ENCODE peak calls at places on chromosomes 7 and 10, in six cellular contexts. One of them, this sample, is unnamed.
A peak's percentile ranks its signal among the peaks of the same experiment; 100 is the strongest.

GRCh38 chr10:98098247-98098646 is 36.2 kb upstream of the R3HCC1L start:
- DNase-seq in ovary: no peak
- DNase-seq in heart right ventricle: no peak
- DNase-seq in tibial nerve: no peak
- DNase-seq in thoracic aorta: no peak
- DNase-seq in pancreas: no peak
- DNase-seq in this sample: no peak

GRCh38 chr7:5702876-5703571 is 78.4 kb downstream of the RNF216 start:
- DNase-seq in heart right ventricle: no peak
- DNase-seq in ovary: no peak
- DNase-seq in thoracic aorta: no peak
- DNase-seq in tibial nerve: no peak
- DNase-seq in pancreas: peak; percentile 58
- DNase-seq in this sample: no peak

GRCh38 chr10:16491933-16492332 is 29.7 kb downstream of the C1QL3 start:
- DNase-seq in ovary: no peak
- DNase-seq in heart right ventricle: no peak
- DNase-seq in pancreas: no peak
- DNase-seq in tibial nerve: no peak
- DNase-seq in thoracic aorta: no peak
- DNase-seq in this sample: no peak

GRCh38 chr10:110865184-110865803 is 6.4 kb upstream of the PDCD4 start:
- DNase-seq in heart right ventricle: no peak
- DNase-seq in ovary: no peak
- DNase-seq in pancreas: no peak
- DNase-seq in thoracic aorta: no peak
- DNase-seq in tibial nerve: no peak
- DNase-seq in this sample: no peak

GRCh38 chr7:73971701-73972341 is 56.2 kb upstream of the ELN start:
- DNase-seq in tibial nerve: no peak
- DNase-seq in heart right ventricle: no peak
- DNase-seq in ovary: no peak
- DNase-seq in pancreas: no peak
- DNase-seq in thoracic aorta: no peak
- DNase-seq in this sample: peak; percentile 35

GRCh38 chr7:157433628-157434027 is 96.8 kb downstream of the DNAJB6 start:
- DNase-seq in thoracic aorta: no peak
- DNase-seq in ovary: no peak
- DNase-seq in heart right ventricle: no peak
- DNase-seq in pancreas: no peak
- DNase-seq in tibial nerve: no peak
- DNase-seq in this sample: no peak

GRCh38 chr10:119344381-119344780 is 137.0 kb downstream of the GRK5 start:
- DNase-seq in tibial nerve: no peak
- DNase-seq in ovary: peak; percentile 23
- DNase-seq in heart right ventricle: peak; percentile 11
- DNase-seq in pancreas: no peak
- DNase-seq in thoracic aorta: no peak
- DNase-seq in this sample: peak; percentile 13

GRCh38 chr10:96470108-96470743 is 43.5 kb downstream of the TLL2 start:
- DNase-seq in heart right ventricle: no peak
- DNase-seq in thoracic aorta: no peak
- DNase-seq in ovary: no peak
- DNase-seq in pancreas: peak; percentile 7
- DNase-seq in tibial nerve: no peak
- DNase-seq in this sample: peak; percentile 48

GRCh38 chr7:106369349-106369748 is 84.6 kb upstream of the NAMPT start:
- DNase-seq in ovary: no peak
- DNase-seq in pancreas: no peak
- DNase-seq in tibial nerve: no peak
- DNase-seq in heart right ventricle: no peak
- DNase-seq in thoracic aorta: no peak
- DNase-seq in this sample: no peak

GRCh38 chr7:45590679-45591057 is 16.5 kb downstream of the ADCY1 start:
- DNase-seq in ovary: no peak
- DNase-seq in tibial nerve: no peak
- DNase-seq in heart right ventricle: no peak
- DNase-seq in thoracic aorta: no peak
- DNase-seq in pancreas: no peak
- DNase-seq in this sample: no peak

GRCh38 chr10:33228426-33228825 is 106.0 kb downstream of the NRP1 start:
- DNase-seq in tibial nerve: no peak
- DNase-seq in pancreas: no peak
- DNase-seq in heart right ventricle: no peak
- DNase-seq in ovary: no peak
- DNase-seq in thoracic aorta: no peak
- DNase-seq in this sample: no peak

GRCh38 chr10:33229944-33230267 is 104.6 kb downstream of the NRP1 start:
- DNase-seq in thoracic aorta: no peak
- DNase-seq in heart right ventricle: no peak
- DNase-seq in pancreas: no peak
- DNase-seq in ovary: no peak
- DNase-seq in tibial nerve: no peak
- DNase-seq in this sample: no peak

GRCh38 chr10:33227489-33227888 is 107.0 kb downstream of the NRP1 start:
- DNase-seq in ovary: no peak
- DNase-seq in heart right ventricle: no peak
- DNase-seq in tibial nerve: no peak
- DNase-seq in pancreas: no peak
- DNase-seq in thoracic aorta: no peak
- DNase-seq in this sample: no peak

GRCh38 chr10:33231621-33232350 is 102.7 kb downstream of the NRP1 start:
- DNase-seq in tibial nerve: no peak
- DNase-seq in thoracic aorta: no peak
- DNase-seq in ovary: no peak
- DNase-seq in pancreas: no peak
- DNase-seq in heart right ventricle: no peak
- DNase-seq in this sample: no peak

DNA sequence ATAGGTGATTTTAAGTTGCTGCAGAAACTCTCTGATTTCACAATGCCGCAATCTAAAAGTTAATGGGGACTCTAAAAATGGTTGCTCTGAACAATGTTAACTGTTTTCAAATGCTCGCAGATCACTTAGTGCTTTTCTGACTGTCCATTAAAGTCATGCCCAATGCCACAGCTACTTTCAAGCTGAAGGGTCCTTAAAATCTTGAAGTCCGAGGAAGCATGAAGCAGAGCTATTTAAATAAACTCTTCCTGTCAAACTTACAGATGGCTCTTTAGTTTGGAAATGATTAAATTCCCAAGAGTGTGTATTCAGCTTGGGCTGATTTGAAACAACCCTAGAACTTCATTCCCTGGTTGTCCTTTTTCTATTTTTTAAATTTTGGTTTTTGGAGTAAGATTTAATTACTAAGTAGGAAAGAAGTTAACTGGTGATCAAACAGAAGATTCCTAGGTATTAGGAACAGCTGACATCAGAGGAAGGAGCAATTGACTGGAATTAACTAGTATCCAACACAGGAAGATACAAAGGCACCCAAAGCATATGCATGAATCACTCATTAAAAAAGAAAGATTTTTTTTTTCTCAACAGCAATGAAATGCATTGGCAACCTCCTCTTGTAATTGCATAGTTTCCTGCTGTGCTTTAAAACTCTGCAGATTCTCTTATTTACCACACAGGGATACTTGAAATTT is 105.1 kb downstream of the NRP1 start:
- DNase-seq in tibial nerve: no peak
- DNase-seq in heart right ventricle: no peak
- DNase-seq in ovary: no peak
- DNase-seq in pancreas: no peak
- DNase-seq in thoracic aorta: no peak
- DNase-seq in this sample: no peak
- H3K4me1 ChIP-seq in tibial nerve: no peaks in the 10 kb centered on the region
- H3K4me1 ChIP-seq in heart right ventricle: peaks cover 93% of the 10 kb centered on the region
- H3K4me1 ChIP-seq in ovary: peaks cover 14% of the 10 kb centered on the region
- H3K4me1 ChIP-seq in pancreas: no peaks in the 10 kb centered on the region
- H3K4me1 ChIP-seq in thoracic aorta: peaks cover 21% of the 10 kb centered on the region
- H3K4me1 ChIP-seq in this sample: no peaks in the 10 kb centered on the region

DNA sequence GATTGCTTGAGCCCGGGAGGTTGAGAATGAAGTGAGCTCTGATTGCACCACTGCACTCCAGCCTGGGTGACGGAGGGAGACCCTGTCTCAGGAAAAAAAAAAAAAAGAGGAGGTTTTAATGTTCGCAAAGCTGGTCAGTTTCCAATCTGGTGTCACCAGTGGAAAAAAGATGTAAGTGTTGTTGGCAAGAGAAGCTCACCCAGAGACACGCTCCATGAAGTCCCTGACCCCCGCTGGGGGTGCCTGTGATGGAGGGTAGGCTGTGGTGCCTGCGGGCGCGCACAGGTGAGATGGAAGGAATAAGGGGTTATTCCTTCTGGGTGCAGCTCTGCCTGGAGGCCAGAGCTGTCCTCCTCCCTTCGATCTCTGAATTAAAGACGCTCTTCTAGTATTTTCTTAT is 122.7 kb downstream of the CUX1 start:
- DNase-seq in ovary: no peak
- DNase-seq in pancreas: no peak
- DNase-seq in heart right ventricle: no peak
- DNase-seq in tibial nerve: no peak
- DNase-seq in thoracic aorta: no peak
- DNase-seq in this sample: no peak
- H3K4me1 ChIP-seq in ovary: peaks cover 28% of the 10 kb centered on the region
- H3K4me1 ChIP-seq in pancreas: no peaks in the 10 kb centered on the region
- H3K4me1 ChIP-seq in heart right ventricle: peaks cover 76% of the 10 kb centered on the region
- H3K4me1 ChIP-seq in tibial nerve: no peaks in the 10 kb centered on the region
- H3K4me1 ChIP-seq in thoracic aorta: peaks cover 76% of the 10 kb centered on the region
- H3K4me1 ChIP-seq in this sample: peaks cover 8% of the 10 kb centered on the region

DNA sequence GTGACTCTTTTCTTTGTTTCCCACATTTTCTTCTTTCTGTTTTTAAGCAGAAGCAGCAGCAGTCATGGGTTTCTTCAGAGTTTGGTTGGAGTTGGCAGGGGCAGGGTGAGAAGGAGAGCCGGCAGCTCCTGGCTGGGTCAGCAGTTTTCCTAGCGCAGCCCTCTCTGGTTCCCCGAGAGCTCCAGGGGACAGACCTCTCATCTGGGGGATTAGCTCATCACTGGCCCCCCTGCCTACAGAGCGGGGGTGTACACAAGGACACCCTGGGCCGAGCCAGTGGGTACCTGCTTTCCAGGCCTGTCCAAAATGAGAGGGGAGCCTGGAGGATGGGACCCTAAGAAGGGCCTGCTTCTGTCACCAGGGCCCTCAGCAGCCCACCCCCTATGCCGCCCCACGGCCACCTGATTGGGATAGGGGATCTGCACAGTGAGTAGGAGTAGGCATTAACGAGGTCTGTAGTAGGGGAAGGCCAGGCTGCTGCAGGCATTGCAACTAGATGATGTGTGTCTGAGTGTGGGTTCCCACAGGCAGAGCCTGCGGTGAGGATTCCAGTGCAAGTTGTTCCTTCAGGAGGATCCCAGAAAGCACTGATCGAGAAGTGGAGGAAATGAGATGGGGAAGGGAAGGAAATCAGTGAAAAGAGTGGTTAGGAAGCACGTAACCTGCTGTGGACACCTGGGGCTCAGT is 122.9 kb upstream of the PPIF start:
- DNase-seq in tibial nerve: no peak
- DNase-seq in pancreas: no peak
- DNase-seq in ovary: no peak
- DNase-seq in thoracic aorta: no peak
- DNase-seq in heart right ventricle: no peak
- DNase-seq in this sample: no peak
- H3K4me1 ChIP-seq in tibial nerve: peaks cover 4% of the 10 kb centered on the region
- H3K4me1 ChIP-seq in pancreas: peaks cover 42% of the 10 kb centered on the region
- H3K4me1 ChIP-seq in ovary: peaks cover 44% of the 10 kb centered on the region
- H3K4me1 ChIP-seq in thoracic aorta: peaks cover 34% of the 10 kb centered on the region
- H3K4me1 ChIP-seq in heart right ventricle: peaks cover 72% of the 10 kb centered on the region
- H3K4me1 ChIP-seq in this sample: peaks cover 3% of the 10 kb centered on the region

DNA sequence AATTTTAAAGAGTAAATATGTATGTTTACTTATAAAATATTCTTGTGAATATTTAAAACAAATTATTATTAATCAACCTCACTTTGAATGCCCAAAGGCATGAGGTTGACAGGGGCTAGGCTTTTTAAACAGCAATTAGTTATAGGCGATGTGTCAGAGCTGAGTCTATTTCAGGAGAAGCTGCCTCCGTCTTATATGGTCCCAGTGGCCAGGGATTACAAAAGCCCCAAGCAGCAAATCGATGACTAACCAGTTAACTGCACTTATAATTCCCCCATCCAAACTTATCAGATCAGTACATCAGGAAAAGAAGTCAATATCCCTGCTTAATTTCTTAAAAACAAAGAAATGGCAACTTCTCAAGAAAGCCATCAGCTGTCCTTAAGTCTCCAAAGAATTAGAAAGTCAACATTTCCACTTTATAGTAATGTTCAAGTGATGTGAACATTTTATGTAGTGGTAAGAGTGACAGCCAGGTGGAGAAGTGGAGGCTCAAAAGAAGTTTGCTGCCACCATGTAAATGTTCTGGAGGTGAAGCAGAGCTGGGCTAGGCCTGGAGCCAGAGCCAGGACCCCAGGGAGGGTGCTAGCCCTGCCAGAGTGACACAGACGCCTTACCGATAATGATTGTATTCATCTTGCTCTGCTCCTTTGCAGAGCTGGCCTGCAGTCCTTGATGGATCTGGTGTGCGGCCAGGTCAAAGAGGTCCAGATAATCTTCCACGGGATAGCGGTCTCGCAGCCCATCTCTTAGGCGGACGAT is 51.5 kb downstream of the CHST15 start:
- DNase-seq in tibial nerve: no peak
- DNase-seq in thoracic aorta: no peak
- DNase-seq in pancreas: no peak
- DNase-seq in heart right ventricle: no peak
- DNase-seq in ovary: no peak
- DNase-seq in this sample: no peak
- H3K4me1 ChIP-seq in tibial nerve: no peaks in the 10 kb centered on the region
- H3K4me1 ChIP-seq in thoracic aorta: no peaks in the 10 kb centered on the region
- H3K4me1 ChIP-seq in pancreas: no peaks in the 10 kb centered on the region
- H3K4me1 ChIP-seq in heart right ventricle: no peaks in the 10 kb centered on the region
- H3K4me1 ChIP-seq in ovary: peaks cover 2% of the 10 kb centered on the region
- H3K4me1 ChIP-seq in this sample: peaks cover 3% of the 10 kb centered on the region

GRCh38 chr7:148153611-148154010 is 437.0 kb upstream of the C7orf33 start:
- DNase-seq in tibial nerve: no peak
- DNase-seq in thoracic aorta: no peak
- DNase-seq in pancreas: peak; percentile 93
- DNase-seq in ovary: peak; percentile 93
- DNase-seq in heart right ventricle: peak; percentile 77
- DNase-seq in this sample: no peak
- H3K4me1 ChIP-seq in tibial nerve: no peaks in the 10 kb centered on the region
- H3K4me1 ChIP-seq in thoracic aorta: peaks cover 10% of the 10 kb centered on the region
- H3K4me1 ChIP-seq in pancreas: peaks cover 13% of the 10 kb centered on the region
- H3K4me1 ChIP-seq in ovary: peaks cover 5% of the 10 kb centered on the region
- H3K4me1 ChIP-seq in heart right ventricle: peaks cover 14% of the 10 kb centered on the region
- H3K4me1 ChIP-seq in this sample: no peaks in the 10 kb centered on the region

GRCh38 chr10:13683017-13683416 is 96.3 kb downstream of the PRPF18 start:
- DNase-seq in ovary: no peak
- DNase-seq in heart right ventricle: no peak
- DNase-seq in tibial nerve: no peak
- DNase-seq in thoracic aorta: no peak
- DNase-seq in pancreas: no peak
- DNase-seq in this sample: no peak
- H3K4me1 ChIP-seq in ovary: peaks cover 6% of the 10 kb centered on the region
- H3K4me1 ChIP-seq in heart right ventricle: peaks cover 55% of the 10 kb centered on the region
- H3K4me1 ChIP-seq in tibial nerve: no peaks in the 10 kb centered on the region
- H3K4me1 ChIP-seq in thoracic aorta: peaks cover 42% of the 10 kb centered on the region
- H3K4me1 ChIP-seq in pancreas: peaks cover 7% of the 10 kb centered on the region
- H3K4me1 ChIP-seq in this sample: no peaks in the 10 kb centered on the region

DNA sequence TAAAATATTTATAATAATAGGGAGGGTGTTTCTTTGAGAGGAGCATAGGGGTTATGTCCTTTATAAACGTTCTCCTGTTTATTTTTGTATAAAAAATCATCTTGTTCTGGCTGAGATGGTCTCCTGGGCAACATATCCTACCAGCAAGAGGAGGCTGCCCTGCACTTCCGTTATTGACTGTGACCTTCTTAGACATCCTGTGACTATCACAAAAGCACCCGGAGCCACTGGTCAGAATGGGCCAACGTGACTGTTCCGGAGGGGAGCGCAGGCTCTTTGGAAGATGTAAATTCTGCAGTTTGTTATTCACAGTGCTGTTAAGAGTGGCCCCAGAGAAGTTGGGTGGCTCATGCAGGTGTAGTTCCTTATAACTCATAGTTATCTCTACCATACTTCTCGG is 667.4 kb upstream of the FOXK1 start:
- DNase-seq in pancreas: no peak
- DNase-seq in heart right ventricle: no peak
- DNase-seq in tibial nerve: no peak
- DNase-seq in thoracic aorta: no peak
- DNase-seq in ovary: no peak
- DNase-seq in this sample: no peak
- H3K4me1 ChIP-seq in pancreas: no peaks in the 10 kb centered on the region
- H3K4me1 ChIP-seq in heart right ventricle: no peaks in the 10 kb centered on the region
- H3K4me1 ChIP-seq in tibial nerve: no peaks in the 10 kb centered on the region
- H3K4me1 ChIP-seq in thoracic aorta: no peaks in the 10 kb centered on the region
- H3K4me1 ChIP-seq in ovary: no peaks in the 10 kb centered on the region
- H3K4me1 ChIP-seq in this sample: no peaks in the 10 kb centered on the region